ENCODE peak calls at places on chromosomes 1 and 21, in four cellular contexts. One of them, this sample, is unnamed.

GRCh38 chr1:64616039-64616438 is 128.8 kb upstream of the RAVER2 start:
- DNase-seq in K562: no peak
- DNase-seq in HepG2: no peak
- DNase-seq in GM12878: no peak
- DNase-seq in this sample: no peak

GRCh38 chr1:47725000-47725731 is 272.0 kb downstream of the TRABD2B start:
- DNase-seq in K562: no peak
- DNase-seq in HepG2: no peak
- DNase-seq in GM12878: no peak
- DNase-seq in this sample: peak; percentile 77

GRCh38 chr1:47189844-47190562 is at the start of gene PDZK1IP1:
- DNase-seq in GM12878: no peak
- DNase-seq in K562: peak; percentile 60
- DNase-seq in HepG2: no peak
- DNase-seq in this sample: peak; percentile 34

GRCh38 chr1:1122981-1123480 is 7.1 kb upstream of the C1orf159 start:
- DNase-seq in GM12878: no peak
- DNase-seq in HepG2: peak; percentile 74
- DNase-seq in K562: no peak
- DNase-seq in this sample: peak; percentile 12

GRCh38 chr1:118982281-118982680 is 5.9 kb downstream of the TBX15 start:
- DNase-seq in K562: no peak
- DNase-seq in HepG2: no peak
- DNase-seq in GM12878: no peak
- DNase-seq in this sample: no peak

GRCh38 chr1:233367057-233367759 is 39.7 kb downstream of the MAP3K21 start:
- DNase-seq in K562: no peak
- DNase-seq in HepG2: peak; percentile 10
- DNase-seq in GM12878: no peak
- DNase-seq in this sample: peak; percentile 37

GRCh38 chr1:62355095-62355494 is 35.9 kb upstream of the KANK4 start:
- DNase-seq in GM12878: no peak
- DNase-seq in HepG2: no peak
- DNase-seq in K562: no peak
- DNase-seq in this sample: no peak

GRCh38 chr1:184820218-184820720 is 65.6 kb upstream of the EDEM3 start:
- DNase-seq in K562: no peak
- DNase-seq in HepG2: no peak
- DNase-seq in GM12878: no peak
- DNase-seq in this sample: no peak

GRCh38 chr21:41762236-41762635 is 4.6 kb downstream of the RIPK4 start:
- DNase-seq in K562: no peak
- DNase-seq in GM12878: no peak
- DNase-seq in HepG2: no peak
- DNase-seq in this sample: peak; percentile 88

GRCh38 chr1:168637350-168637991 is 61.1 kb downstream of the XCL1 start:
- DNase-seq in GM12878: no peak
- DNase-seq in HepG2: peak; percentile 41
- DNase-seq in K562: peak; percentile 67
- DNase-seq in this sample: no peak

GRCh38 chr1:8477199-8477982 is 159.5 kb downstream of the SLC45A1 start:
- DNase-seq in GM12878: peak; percentile 93
- DNase-seq in K562: no peak
- DNase-seq in HepG2: no peak
- DNase-seq in this sample: no peak
- TF ChIP-seq CBFB in GM12878: peak; percentile 36
- TF ChIP-seq CBFB in K562: no peak
- TF ChIP-seq CBFB in HepG2: no peak
- TF ChIP-seq CBFB in this sample: no peak

GRCh38 chr1:54404939-54405880 is 984 bp downstream of the SSBP3 start:
- DNase-seq in GM12878: no peak
- DNase-seq in HepG2: no peak
- DNase-seq in K562: peak; percentile 54
- DNase-seq in this sample: peak; percentile 44
- TF ChIP-seq CBFB in GM12878: no peak
- TF ChIP-seq CBFB in HepG2: no peak
- TF ChIP-seq CBFB in K562: no peak
- TF ChIP-seq CBFB in this sample: no peak

GRCh38 chr1:234854648-234855039 is 244.7 kb upstream of the IRF2BP2 start:
- DNase-seq in HepG2: no peak
- DNase-seq in GM12878: no peak
- DNase-seq in K562: no peak
- DNase-seq in this sample: no peak

GRCh38 chr1:234851450-234852438 is 241.8 kb upstream of the IRF2BP2 start:
- DNase-seq in HepG2: no peak
- DNase-seq in K562: peak; percentile 71
- DNase-seq in GM12878: no peak
- DNase-seq in this sample: no peak

GRCh38 chr1:234855851-234856250 is 245.9 kb upstream of the IRF2BP2 start:
- DNase-seq in K562: no peak
- DNase-seq in GM12878: no peak
- DNase-seq in HepG2: no peak
- DNase-seq in this sample: no peak

GRCh38 chr1:234852659-234853058 is 242.7 kb upstream of the IRF2BP2 start:
- DNase-seq in HepG2: peak; percentile 19
- DNase-seq in K562: no peak
- DNase-seq in GM12878: no peak
- DNase-seq in this sample: no peak

DNA sequence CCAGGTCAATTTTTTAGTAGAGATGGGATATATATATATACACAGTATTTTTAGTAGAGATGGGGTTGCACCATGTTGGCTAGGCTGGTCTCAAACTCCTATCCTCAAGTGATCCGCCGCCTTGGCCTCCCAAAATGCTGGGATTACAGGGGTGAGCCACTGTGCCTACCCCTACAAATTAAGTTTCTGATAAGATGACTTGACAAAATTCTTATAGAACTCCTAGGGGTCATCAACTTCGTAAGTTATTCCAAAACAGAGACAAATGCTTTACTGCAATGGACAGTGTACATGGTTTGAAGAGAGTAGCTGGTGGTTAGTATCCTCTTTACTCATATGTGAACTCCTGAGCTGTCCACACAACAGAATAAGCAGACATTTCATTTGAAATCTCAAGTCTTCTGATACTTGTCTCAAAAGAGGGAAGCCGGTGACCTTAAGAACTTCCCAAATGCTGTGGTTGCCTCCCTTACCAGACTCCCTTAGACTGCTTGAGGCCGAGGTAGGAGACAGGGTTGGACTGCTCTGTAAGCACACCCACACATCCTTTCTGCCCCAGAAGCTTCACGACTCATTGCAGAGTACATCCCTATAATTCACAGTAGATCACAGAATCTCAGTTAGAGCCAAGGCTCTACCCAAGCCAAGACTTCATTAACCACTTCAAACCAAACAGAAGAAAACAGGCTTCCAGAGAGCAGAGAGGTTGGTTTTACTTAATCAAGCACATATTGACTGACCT is 244.1 kb upstream of the IRF2BP2 start:
- DNase-seq in GM12878: no peak
- DNase-seq in K562: no peak
- DNase-seq in HepG2: no peak
- DNase-seq in this sample: no peak
- TF ChIP-seq CBFB in GM12878: no peak
- TF ChIP-seq CBFB in K562: no peak
- TF ChIP-seq CBFB in HepG2: no peak
- TF ChIP-seq CBFB in this sample: no peak

GRCh38 chr1:220748091-220748934 is at the start of gene MTARC2:
- DNase-seq in HepG2: peak; percentile 83
- DNase-seq in K562: no peak
- DNase-seq in GM12878: no peak
- DNase-seq in this sample: peak; percentile 81
- TF ChIP-seq CBFB in HepG2: peak; percentile 57
- TF ChIP-seq CBFB in K562: no peak
- TF ChIP-seq CBFB in GM12878: no peak
- TF ChIP-seq CBFB in this sample: no peak

GRCh38 chr1:190453550-190453949 is 24.1 kb downstream of the BRINP3 start:
- DNase-seq in K562: no peak
- DNase-seq in GM12878: no peak
- DNase-seq in HepG2: no peak
- DNase-seq in this sample: no peak
- TF ChIP-seq CBFB in K562: no peak
- TF ChIP-seq CBFB in GM12878: no peak
- TF ChIP-seq CBFB in HepG2: no peak
- TF ChIP-seq CBFB in this sample: no peak